ENCODE peak calls at places on chromosomes 1 and 21, in nine cellular contexts. One of them, this sample, is unnamed.

GRCh38 chr1:119984771-119985170 is 84.7 kb downstream of the NOTCH2 start:
- DNase-seq in stimulated activated CD8-positive, alpha-beta memory T cell treated with anti-CD3 and anti-CD28 coated beads, Interleukin-2, amount 100 ng/mL, for 1 hour: no peak
- DNase-seq in NCI-H2081: no peak
- DNase-seq in OCI-LY7: no peak
- DNase-seq in mucosa of gallbladder: no peak
- DNase-seq in colonic mucosa: no peak
- DNase-seq in fibroblast of pulmonary artery: no peak
- DNase-seq in HAP-1: no peak
- DNase-seq in foreskin fibroblast: no peak
- DNase-seq in this sample: no peak

GRCh38 chr21:38356898-38357297 is 100.1 kb downstream of the KCNJ15 start:
- DNase-seq in fibroblast of pulmonary artery: no peak
- DNase-seq in colonic mucosa: no peak
- DNase-seq in foreskin fibroblast: no peak
- DNase-seq in stimulated activated CD8-positive, alpha-beta memory T cell treated with anti-CD3 and anti-CD28 coated beads, Interleukin-2, amount 100 ng/mL, for 1 hour: no peak
- DNase-seq in NCI-H2081: no peak
- DNase-seq in HAP-1: no peak
- DNase-seq in OCI-LY7: no peak
- DNase-seq in mucosa of gallbladder: no peak
- DNase-seq in this sample: no peak

GRCh38 chr1:42081475-42081874 is 71.7 kb upstream of the GUCA2B start:
- DNase-seq in stimulated activated CD8-positive, alpha-beta memory T cell treated with anti-CD3 and anti-CD28 coated beads, Interleukin-2, amount 100 ng/mL, for 1 hour: no peak
- DNase-seq in mucosa of gallbladder: peak
- DNase-seq in fibroblast of pulmonary artery: no peak
- DNase-seq in OCI-LY7: no peak
- DNase-seq in foreskin fibroblast: no peak
- DNase-seq in HAP-1: no peak
- DNase-seq in NCI-H2081: peak
- DNase-seq in colonic mucosa: peak
- DNase-seq in this sample: peak

GRCh38 chr1:202708456-202709275 is 1.6 kb downstream of the SYT2 start:
- DNase-seq in foreskin fibroblast: no peak
- DNase-seq in HAP-1: no peak
- DNase-seq in fibroblast of pulmonary artery: no peak
- DNase-seq in OCI-LY7: no peak
- DNase-seq in NCI-H2081: no peak
- DNase-seq in stimulated activated CD8-positive, alpha-beta memory T cell treated with anti-CD3 and anti-CD28 coated beads, Interleukin-2, amount 100 ng/mL, for 1 hour: no peak
- DNase-seq in mucosa of gallbladder: no peak
- DNase-seq in colonic mucosa: no peak
- DNase-seq in this sample: no peak

GRCh38 chr1:54353959-54354358 is 52.2 kb downstream of the SSBP3 start:
- DNase-seq in stimulated activated CD8-positive, alpha-beta memory T cell treated with anti-CD3 and anti-CD28 coated beads, Interleukin-2, amount 100 ng/mL, for 1 hour: no peak
- DNase-seq in mucosa of gallbladder: no peak
- DNase-seq in OCI-LY7: no peak
- DNase-seq in fibroblast of pulmonary artery: no peak
- DNase-seq in HAP-1: no peak
- DNase-seq in foreskin fibroblast: no peak
- DNase-seq in colonic mucosa: no peak
- DNase-seq in NCI-H2081: no peak
- DNase-seq in this sample: no peak

GRCh38 chr1:11568687-11569086 is 85.5 kb downstream of the FBXO2 start:
- DNase-seq in fibroblast of pulmonary artery: no peak
- DNase-seq in colonic mucosa: no peak
- DNase-seq in stimulated activated CD8-positive, alpha-beta memory T cell treated with anti-CD3 and anti-CD28 coated beads, Interleukin-2, amount 100 ng/mL, for 1 hour: no peak
- DNase-seq in OCI-LY7: no peak
- DNase-seq in HAP-1: no peak
- DNase-seq in mucosa of gallbladder: no peak
- DNase-seq in NCI-H2081: no peak
- DNase-seq in foreskin fibroblast: no peak
- DNase-seq in this sample: no peak

GRCh38 chr1:165903672-165904071 is 76.3 kb downstream of the UCK2 start:
- DNase-seq in colonic mucosa: peak
- DNase-seq in HAP-1: no peak
- DNase-seq in stimulated activated CD8-positive, alpha-beta memory T cell treated with anti-CD3 and anti-CD28 coated beads, Interleukin-2, amount 100 ng/mL, for 1 hour: no peak
- DNase-seq in OCI-LY7: no peak
- DNase-seq in mucosa of gallbladder: peak
- DNase-seq in NCI-H2081: peak
- DNase-seq in foreskin fibroblast: peak
- DNase-seq in fibroblast of pulmonary artery: peak
- DNase-seq in this sample: peak

GRCh38 chr21:42833859-42834729 is 45.2 kb downstream of the WDR4 start:
- DNase-seq in stimulated activated CD8-positive, alpha-beta memory T cell treated with anti-CD3 and anti-CD28 coated beads, Interleukin-2, amount 100 ng/mL, for 1 hour: no peak
- DNase-seq in OCI-LY7: no peak
- DNase-seq in foreskin fibroblast: no peak
- DNase-seq in colonic mucosa: peak
- DNase-seq in mucosa of gallbladder: no peak
- DNase-seq in HAP-1: no peak
- DNase-seq in fibroblast of pulmonary artery: no peak
- DNase-seq in NCI-H2081: no peak
- DNase-seq in this sample: peak

GRCh38 chr1:234537236-234537635 is 58.3 kb upstream of the TARBP1 start:
- DNase-seq in mucosa of gallbladder: no peak
- DNase-seq in fibroblast of pulmonary artery: no peak
- DNase-seq in NCI-H2081: no peak
- DNase-seq in OCI-LY7: no peak
- DNase-seq in colonic mucosa: no peak
- DNase-seq in HAP-1: no peak
- DNase-seq in stimulated activated CD8-positive, alpha-beta memory T cell treated with anti-CD3 and anti-CD28 coated beads, Interleukin-2, amount 100 ng/mL, for 1 hour: no peak
- DNase-seq in foreskin fibroblast: no peak
- DNase-seq in this sample: no peak

GRCh38 chr1:91282695-91283420 is 121.8 kb downstream of the HFM1 start:
- DNase-seq in foreskin fibroblast: peak
- DNase-seq in NCI-H2081: peak
- DNase-seq in mucosa of gallbladder: peak
- DNase-seq in stimulated activated CD8-positive, alpha-beta memory T cell treated with anti-CD3 and anti-CD28 coated beads, Interleukin-2, amount 100 ng/mL, for 1 hour: peak
- DNase-seq in OCI-LY7: peak
- DNase-seq in colonic mucosa: peak
- DNase-seq in fibroblast of pulmonary artery: peak
- DNase-seq in HAP-1: peak
- DNase-seq in this sample: peak

GRCh38 chr1:7705048-7705907 is 65.8 kb upstream of the VAMP3 start:
- DNase-seq in HAP-1: peak
- DNase-seq in mucosa of gallbladder: no peak
- DNase-seq in NCI-H2081: peak
- DNase-seq in foreskin fibroblast: no peak
- DNase-seq in fibroblast of pulmonary artery: no peak
- DNase-seq in stimulated activated CD8-positive, alpha-beta memory T cell treated with anti-CD3 and anti-CD28 coated beads, Interleukin-2, amount 100 ng/mL, for 1 hour: no peak
- DNase-seq in colonic mucosa: peak
- DNase-seq in OCI-LY7: no peak
- DNase-seq in this sample: peak

GRCh38 chr1:13456894-13457532 is 46.8 kb downstream of the PRAMEF20 start:
- DNase-seq in NCI-H2081: no peak
- DNase-seq in mucosa of gallbladder: no peak
- DNase-seq in fibroblast of pulmonary artery: no peak
- DNase-seq in foreskin fibroblast: no peak
- DNase-seq in stimulated activated CD8-positive, alpha-beta memory T cell treated with anti-CD3 and anti-CD28 coated beads, Interleukin-2, amount 100 ng/mL, for 1 hour: no peak
- DNase-seq in OCI-LY7: no peak
- DNase-seq in HAP-1: no peak
- DNase-seq in colonic mucosa: no peak
- DNase-seq in this sample: no peak

GRCh38 chr1:63615809-63616420 is 22.7 kb downstream of the PGM1 start:
- DNase-seq in OCI-LY7: peak
- DNase-seq in foreskin fibroblast: peak
- DNase-seq in colonic mucosa: peak
- DNase-seq in HAP-1: peak
- DNase-seq in mucosa of gallbladder: peak
- DNase-seq in fibroblast of pulmonary artery: peak
- DNase-seq in NCI-H2081: peak
- DNase-seq in stimulated activated CD8-positive, alpha-beta memory T cell treated with anti-CD3 and anti-CD28 coated beads, Interleukin-2, amount 100 ng/mL, for 1 hour: peak
- DNase-seq in this sample: peak

GRCh38 chr1:173043253-173043652 is 7.5 kb downstream of the TNFSF18 start:
- DNase-seq in NCI-H2081: no peak
- DNase-seq in stimulated activated CD8-positive, alpha-beta memory T cell treated with anti-CD3 and anti-CD28 coated beads, Interleukin-2, amount 100 ng/mL, for 1 hour: no peak
- DNase-seq in mucosa of gallbladder: no peak
- DNase-seq in OCI-LY7: no peak
- DNase-seq in HAP-1: no peak
- DNase-seq in foreskin fibroblast: peak
- DNase-seq in colonic mucosa: no peak
- DNase-seq in fibroblast of pulmonary artery: peak
- DNase-seq in this sample: no peak

GRCh38 chr1:115300087-115300856 is 37.8 kb downstream of the NGF start:
- DNase-seq in fibroblast of pulmonary artery: no peak
- DNase-seq in mucosa of gallbladder: no peak
- DNase-seq in colonic mucosa: no peak
- DNase-seq in NCI-H2081: no peak
- DNase-seq in stimulated activated CD8-positive, alpha-beta memory T cell treated with anti-CD3 and anti-CD28 coated beads, Interleukin-2, amount 100 ng/mL, for 1 hour: no peak
- DNase-seq in foreskin fibroblast: peak
- DNase-seq in HAP-1: no peak
- DNase-seq in OCI-LY7: peak
- DNase-seq in this sample: no peak

GRCh38 chr1:234617986-234618725 is 8.2 kb upstream of the IRF2BP2 start:
- DNase-seq in fibroblast of pulmonary artery: peak
- DNase-seq in colonic mucosa: no peak
- DNase-seq in stimulated activated CD8-positive, alpha-beta memory T cell treated with anti-CD3 and anti-CD28 coated beads, Interleukin-2, amount 100 ng/mL, for 1 hour: no peak
- DNase-seq in OCI-LY7: no peak
- DNase-seq in NCI-H2081: no peak
- DNase-seq in HAP-1: peak
- DNase-seq in mucosa of gallbladder: no peak
- DNase-seq in foreskin fibroblast: peak
- DNase-seq in this sample: no peak

GRCh38 chr1:68848017-68848416 is 351.1 kb upstream of the DEPDC1 start:
- DNase-seq in foreskin fibroblast: no peak
- DNase-seq in NCI-H2081: no peak
- DNase-seq in OCI-LY7: no peak
- DNase-seq in mucosa of gallbladder: no peak
- DNase-seq in fibroblast of pulmonary artery: no peak
- DNase-seq in HAP-1: no peak
- DNase-seq in stimulated activated CD8-positive, alpha-beta memory T cell treated with anti-CD3 and anti-CD28 coated beads, Interleukin-2, amount 100 ng/mL, for 1 hour: no peak
- DNase-seq in colonic mucosa: no peak
- DNase-seq in this sample: no peak

GRCh38 chr1:29260531-29260930 is 24.2 kb downstream of the PTPRU start:
- DNase-seq in stimulated activated CD8-positive, alpha-beta memory T cell treated with anti-CD3 and anti-CD28 coated beads, Interleukin-2, amount 100 ng/mL, for 1 hour: no peak
- DNase-seq in OCI-LY7: no peak
- DNase-seq in mucosa of gallbladder: no peak
- DNase-seq in colonic mucosa: no peak
- DNase-seq in fibroblast of pulmonary artery: no peak
- DNase-seq in foreskin fibroblast: no peak
- DNase-seq in HAP-1: no peak
- DNase-seq in NCI-H2081: no peak
- DNase-seq in this sample: no peak

GRCh38 chr1:162822391-162823200 is 32.1 kb downstream of the HSD17B7 start:
- DNase-seq in fibroblast of pulmonary artery: no peak
- DNase-seq in HAP-1: peak
- DNase-seq in NCI-H2081: peak
- DNase-seq in OCI-LY7: no peak
- DNase-seq in foreskin fibroblast: no peak
- DNase-seq in colonic mucosa: no peak
- DNase-seq in mucosa of gallbladder: no peak
- DNase-seq in stimulated activated CD8-positive, alpha-beta memory T cell treated with anti-CD3 and anti-CD28 coated beads, Interleukin-2, amount 100 ng/mL, for 1 hour: no peak
- DNase-seq in this sample: peak

GRCh38 chr21:27831821-27832569 is 865.1 kb upstream of the ADAMTS5 start:
- DNase-seq in NCI-H2081: no peak
- DNase-seq in mucosa of gallbladder: no peak
- DNase-seq in stimulated activated CD8-positive, alpha-beta memory T cell treated with anti-CD3 and anti-CD28 coated beads, Interleukin-2, amount 100 ng/mL, for 1 hour: no peak
- DNase-seq in OCI-LY7: no peak
- DNase-seq in foreskin fibroblast: no peak
- DNase-seq in colonic mucosa: no peak
- DNase-seq in HAP-1: no peak
- DNase-seq in fibroblast of pulmonary artery: peak
- DNase-seq in this sample: no peak

GRCh38 chr1:174956976-174957375 is 42.8 kb upstream of the CACYBP start:
- DNase-seq in OCI-LY7: no peak
- DNase-seq in foreskin fibroblast: no peak
- DNase-seq in fibroblast of pulmonary artery: no peak
- DNase-seq in HAP-1: no peak
- DNase-seq in stimulated activated CD8-positive, alpha-beta memory T cell treated with anti-CD3 and anti-CD28 coated beads, Interleukin-2, amount 100 ng/mL, for 1 hour: no peak
- DNase-seq in NCI-H2081: no peak
- DNase-seq in colonic mucosa: no peak
- DNase-seq in mucosa of gallbladder: no peak
- DNase-seq in this sample: no peak

GRCh38 chr21:44949161-44950015 is 9.6 kb downstream of the SLX9 start:
- DNase-seq in colonic mucosa: peak
- DNase-seq in mucosa of gallbladder: peak
- DNase-seq in OCI-LY7: peak
- DNase-seq in HAP-1: peak
- DNase-seq in stimulated activated CD8-positive, alpha-beta memory T cell treated with anti-CD3 and anti-CD28 coated beads, Interleukin-2, amount 100 ng/mL, for 1 hour: peak
- DNase-seq in NCI-H2081: no peak
- DNase-seq in fibroblast of pulmonary artery: peak
- DNase-seq in foreskin fibroblast: no peak
- DNase-seq in this sample: peak

GRCh38 chr1:2962946-2963345 is 58.3 kb upstream of the ACTRT2 start:
- DNase-seq in foreskin fibroblast: no peak
- DNase-seq in stimulated activated CD8-positive, alpha-beta memory T cell treated with anti-CD3 and anti-CD28 coated beads, Interleukin-2, amount 100 ng/mL, for 1 hour: no peak
- DNase-seq in OCI-LY7: no peak
- DNase-seq in fibroblast of pulmonary artery: no peak
- DNase-seq in NCI-H2081: no peak
- DNase-seq in colonic mucosa: no peak
- DNase-seq in HAP-1: no peak
- DNase-seq in mucosa of gallbladder: no peak
- DNase-seq in this sample: no peak

GRCh38 chr1:221150996-221151395 is 271.8 kb downstream of the HLX start:
- DNase-seq in colonic mucosa: no peak
- DNase-seq in OCI-LY7: no peak
- DNase-seq in HAP-1: no peak
- DNase-seq in mucosa of gallbladder: no peak
- DNase-seq in fibroblast of pulmonary artery: no peak
- DNase-seq in foreskin fibroblast: no peak
- DNase-seq in NCI-H2081: no peak
- DNase-seq in stimulated activated CD8-positive, alpha-beta memory T cell treated with anti-CD3 and anti-CD28 coated beads, Interleukin-2, amount 100 ng/mL, for 1 hour: no peak
- DNase-seq in this sample: no peak

GRCh38 chr1:9078035-9078948 is 8.9 kb upstream of the SLC2A5 start:
- DNase-seq in NCI-H2081: no peak
- DNase-seq in OCI-LY7: peak
- DNase-seq in fibroblast of pulmonary artery: no peak
- DNase-seq in colonic mucosa: no peak
- DNase-seq in mucosa of gallbladder: no peak
- DNase-seq in stimulated activated CD8-positive, alpha-beta memory T cell treated with anti-CD3 and anti-CD28 coated beads, Interleukin-2, amount 100 ng/mL, for 1 hour: no peak
- DNase-seq in HAP-1: peak
- DNase-seq in foreskin fibroblast: peak
- DNase-seq in this sample: no peak

GRCh38 chr1:154386643-154387352 is 18.3 kb upstream of the IL6R start:
- DNase-seq in fibroblast of pulmonary artery: no peak
- DNase-seq in mucosa of gallbladder: no peak
- DNase-seq in stimulated activated CD8-positive, alpha-beta memory T cell treated with anti-CD3 and anti-CD28 coated beads, Interleukin-2, amount 100 ng/mL, for 1 hour: peak
- DNase-seq in OCI-LY7: peak
- DNase-seq in colonic mucosa: peak
- DNase-seq in NCI-H2081: no peak
- DNase-seq in foreskin fibroblast: no peak
- DNase-seq in HAP-1: no peak
- DNase-seq in this sample: no peak

GRCh38 chr1:151958959-151959358 is 34.7 kb downstream of the S100A10 start:
- DNase-seq in colonic mucosa: no peak
- DNase-seq in HAP-1: no peak
- DNase-seq in OCI-LY7: no peak
- DNase-seq in stimulated activated CD8-positive, alpha-beta memory T cell treated with anti-CD3 and anti-CD28 coated beads, Interleukin-2, amount 100 ng/mL, for 1 hour: no peak
- DNase-seq in fibroblast of pulmonary artery: no peak
- DNase-seq in mucosa of gallbladder: no peak
- DNase-seq in foreskin fibroblast: no peak
- DNase-seq in NCI-H2081: no peak
- DNase-seq in this sample: no peak

GRCh38 chr1:48039088-48040049 is 42.2 kb upstream of the TRABD2B start:
- DNase-seq in mucosa of gallbladder: no peak
- DNase-seq in foreskin fibroblast: no peak
- DNase-seq in stimulated activated CD8-positive, alpha-beta memory T cell treated with anti-CD3 and anti-CD28 coated beads, Interleukin-2, amount 100 ng/mL, for 1 hour: no peak
- DNase-seq in NCI-H2081: no peak
- DNase-seq in colonic mucosa: no peak
- DNase-seq in fibroblast of pulmonary artery: peak
- DNase-seq in OCI-LY7: no peak
- DNase-seq in HAP-1: no peak
- DNase-seq in this sample: no peak

GRCh38 chr1:16124377-16125087 is 31.3 kb downstream of the EPHA2 start:
- DNase-seq in stimulated activated CD8-positive, alpha-beta memory T cell treated with anti-CD3 and anti-CD28 coated beads, Interleukin-2, amount 100 ng/mL, for 1 hour: no peak
- DNase-seq in NCI-H2081: no peak
- DNase-seq in fibroblast of pulmonary artery: no peak
- DNase-seq in OCI-LY7: no peak
- DNase-seq in foreskin fibroblast: no peak
- DNase-seq in mucosa of gallbladder: no peak
- DNase-seq in colonic mucosa: no peak
- DNase-seq in HAP-1: no peak
- DNase-seq in this sample: no peak

GRCh38 chr1:68955424-68955823 is 458.5 kb upstream of the DEPDC1 start:
- DNase-seq in fibroblast of pulmonary artery: no peak
- DNase-seq in mucosa of gallbladder: no peak
- DNase-seq in HAP-1: no peak
- DNase-seq in foreskin fibroblast: no peak
- DNase-seq in NCI-H2081: peak
- DNase-seq in stimulated activated CD8-positive, alpha-beta memory T cell treated with anti-CD3 and anti-CD28 coated beads, Interleukin-2, amount 100 ng/mL, for 1 hour: no peak
- DNase-seq in colonic mucosa: no peak
- DNase-seq in OCI-LY7: no peak
- DNase-seq in this sample: no peak

GRCh38 chr1:230730979-230731378 is 16.2 kb upstream of the CAPN9 start:
- DNase-seq in colonic mucosa: no peak
- DNase-seq in foreskin fibroblast: no peak
- DNase-seq in fibroblast of pulmonary artery: no peak
- DNase-seq in HAP-1: no peak
- DNase-seq in OCI-LY7: no peak
- DNase-seq in stimulated activated CD8-positive, alpha-beta memory T cell treated with anti-CD3 and anti-CD28 coated beads, Interleukin-2, amount 100 ng/mL, for 1 hour: no peak
- DNase-seq in mucosa of gallbladder: no peak
- DNase-seq in NCI-H2081: no peak
- DNase-seq in this sample: no peak